ENCODE peak calls at places on chromosomes 3 and 15, in five cellular contexts. One of them, this sample, is unnamed.

GRCh38 chr3:196339493-196340254 is 1.5 kb upstream of the TM4SF19 start:
- DNase-seq in kidney: no peak
- DNase-seq in BE2C: no peak
- DNase-seq in thoracic aorta: no peak
- DNase-seq in HL-60: peak; percentile 38
- DNase-seq in this sample: no peak

GRCh38 chr15:64699767-64700388 is 75.5 kb downstream of the RBPMS2 start:
- DNase-seq in kidney: no peak
- DNase-seq in BE2C: peak; percentile 91
- DNase-seq in thoracic aorta: no peak
- DNase-seq in HL-60: no peak
- DNase-seq in this sample: peak; percentile 74

GRCh38 chr3:41352526-41352925 is 153.2 kb downstream of the CTNNB1 start:
- DNase-seq in kidney: no peak
- DNase-seq in BE2C: no peak
- DNase-seq in thoracic aorta: no peak
- DNase-seq in HL-60: no peak
- DNase-seq in this sample: no peak

GRCh38 chr3:172557515-172558220 is 34.4 kb upstream of the TNFSF10 start:
- DNase-seq in kidney: no peak
- DNase-seq in BE2C: no peak
- DNase-seq in thoracic aorta: no peak
- DNase-seq in HL-60: peak; percentile 29
- DNase-seq in this sample: no peak

GRCh38 chr3:67311440-67311839 is 313.3 kb downstream of the KBTBD8 start:
- DNase-seq in kidney: no peak
- DNase-seq in BE2C: no peak
- DNase-seq in thoracic aorta: no peak
- DNase-seq in HL-60: no peak
- DNase-seq in this sample: no peak

GRCh38 chr3:127780536-127781400 is 41.5 kb downstream of the MGLL start:
- DNase-seq in kidney: no peak
- DNase-seq in BE2C: peak; percentile 46
- DNase-seq in thoracic aorta: no peak
- DNase-seq in HL-60: no peak
- DNase-seq in this sample: no peak

GRCh38 chr3:168024537-168024941 is 71.2 kb downstream of the GOLIM4 start:
- DNase-seq in kidney: no peak
- DNase-seq in BE2C: no peak
- DNase-seq in thoracic aorta: no peak
- DNase-seq in HL-60: peak; percentile 16
- DNase-seq in this sample: no peak

GRCh38 chr3:14371573-14372474 is 30.6 kb upstream of the SLC6A6 start:
- DNase-seq in kidney: peak; percentile 95
- DNase-seq in BE2C: peak; percentile 78
- DNase-seq in thoracic aorta: peak; percentile 15
- DNase-seq in HL-60: peak; percentile 52
- DNase-seq in this sample: no peak

GRCh38 chr3:48684054-48684349 is 1.7 kb downstream of the NCKIPSD start:
- DNase-seq in kidney: no peak
- DNase-seq in BE2C: no peak
- DNase-seq in thoracic aorta: no peak
- DNase-seq in HL-60: no peak
- DNase-seq in this sample: no peak

GRCh38 chr3:45670995-45671394 is 18.2 kb upstream of the SACM1L start:
- DNase-seq in kidney: no peak
- DNase-seq in BE2C: no peak
- DNase-seq in thoracic aorta: no peak
- DNase-seq in HL-60: no peak
- DNase-seq in this sample: no peak

DNA sequence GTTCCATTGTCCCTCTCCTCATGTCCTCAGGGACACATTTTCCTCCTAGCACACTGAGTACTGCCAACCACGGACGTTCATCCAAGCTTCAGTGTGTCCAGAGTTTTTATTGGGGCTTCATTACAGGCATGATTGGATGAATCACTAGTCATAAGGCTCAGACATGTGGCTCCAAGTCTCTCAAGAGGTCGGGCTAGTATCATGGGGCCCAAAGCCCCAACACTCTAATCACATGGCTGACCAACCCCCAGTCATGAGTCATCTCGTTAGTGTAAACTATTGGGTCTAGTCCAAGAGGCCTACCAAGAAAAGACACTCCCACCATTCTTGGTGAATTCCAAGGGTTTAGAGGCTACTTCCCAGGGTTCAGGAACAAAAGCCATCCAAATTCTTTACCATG is 4.4 kb downstream of the TERC start:
- DNase-seq in kidney: no peak
- DNase-seq in BE2C: no peak
- DNase-seq in thoracic aorta: no peak
- DNase-seq in HL-60: no peak
- DNase-seq in this sample: no peak
- H3K4me3 ChIP-seq in kidney: no peak overlapping the region
- H3K4me3 ChIP-seq in BE2C: no peak overlapping the region
- H3K4me3 ChIP-seq in thoracic aorta: no peak overlapping the region
- H3K4me3 ChIP-seq in HL-60: no peak overlapping the region
- H3K4me3 ChIP-seq in this sample: no peak overlapping the region

GRCh38 chr15:85618956-85619491 is 175.7 kb downstream of the KLHL25 start:
- DNase-seq in kidney: peak; percentile 82
- DNase-seq in BE2C: no peak
- DNase-seq in thoracic aorta: peak; percentile 73
- DNase-seq in HL-60: peak; percentile 63
- DNase-seq in this sample: peak; percentile 63
- H3K4me3 ChIP-seq in kidney: peak overlapping the region; percentile 59
- H3K4me3 ChIP-seq in BE2C: no peak overlapping the region
- H3K4me3 ChIP-seq in thoracic aorta: peak overlapping the region; percentile 71
- H3K4me3 ChIP-seq in HL-60: no peak overlapping the region
- H3K4me3 ChIP-seq in this sample: peak overlapping the region; percentile 31

GRCh38 chr3:11632966-11633365 is 10.7 kb downstream of the VGLL4 start:
- DNase-seq in kidney: no peak
- DNase-seq in BE2C: no peak
- DNase-seq in thoracic aorta: no peak
- DNase-seq in HL-60: no peak
- DNase-seq in this sample: no peak

GRCh38 chr3:11634081-11634635 is 9.6 kb downstream of the VGLL4 start:
- DNase-seq in kidney: no peak
- DNase-seq in BE2C: no peak
- DNase-seq in thoracic aorta: no peak
- DNase-seq in HL-60: no peak
- DNase-seq in this sample: no peak

GRCh38 chr3:11636372-11636760 is 7.3 kb downstream of the VGLL4 start:
- DNase-seq in kidney: no peak
- DNase-seq in BE2C: no peak
- DNase-seq in thoracic aorta: no peak
- DNase-seq in HL-60: no peak
- DNase-seq in this sample: no peak

GRCh38 chr3:11635671-11636371 is 7.9 kb downstream of the VGLL4 start:
- DNase-seq in kidney: no peak
- DNase-seq in BE2C: no peak
- DNase-seq in thoracic aorta: no peak
- DNase-seq in HL-60: no peak
- DNase-seq in this sample: no peak

DNA sequence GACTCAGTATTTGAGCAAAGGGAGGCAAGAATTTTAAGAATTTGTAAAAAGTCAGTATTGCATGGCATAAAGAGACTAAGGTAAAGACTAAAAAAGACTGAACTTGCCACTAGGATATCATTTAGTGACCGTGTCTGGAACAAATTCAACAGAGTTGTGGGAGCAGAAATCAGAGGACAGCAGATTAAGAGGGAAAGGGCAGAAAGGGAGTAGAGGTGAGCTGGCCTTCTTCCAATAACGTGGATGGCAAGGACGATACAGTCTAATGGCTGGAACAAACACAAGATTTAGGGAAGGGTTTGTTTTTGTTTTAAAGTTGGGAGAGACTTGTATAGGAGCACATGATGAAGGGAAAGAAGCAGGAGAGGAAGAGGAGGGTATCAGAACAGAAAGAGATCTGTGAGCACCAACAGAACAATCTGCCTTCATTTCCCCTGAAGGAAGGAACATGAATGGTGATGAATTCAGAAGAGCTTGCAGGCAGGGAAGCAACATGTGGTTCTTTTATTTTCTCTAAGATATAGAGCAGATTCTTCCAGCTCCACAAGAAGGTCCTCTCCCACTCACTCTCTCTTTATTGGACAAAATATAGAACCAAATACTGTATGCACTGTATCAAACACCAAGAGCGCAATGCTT is 8.6 kb downstream of the VGLL4 start:
- DNase-seq in kidney: no peak
- DNase-seq in BE2C: no peak
- DNase-seq in thoracic aorta: no peak
- DNase-seq in HL-60: no peak
- DNase-seq in this sample: no peak
- H3K4me3 ChIP-seq in kidney: no peak overlapping the region
- H3K4me3 ChIP-seq in BE2C: no peak overlapping the region
- H3K4me3 ChIP-seq in thoracic aorta: peak overlapping the region; percentile 23
- H3K4me3 ChIP-seq in HL-60: no peak overlapping the region
- H3K4me3 ChIP-seq in this sample: no peak overlapping the region

DNA sequence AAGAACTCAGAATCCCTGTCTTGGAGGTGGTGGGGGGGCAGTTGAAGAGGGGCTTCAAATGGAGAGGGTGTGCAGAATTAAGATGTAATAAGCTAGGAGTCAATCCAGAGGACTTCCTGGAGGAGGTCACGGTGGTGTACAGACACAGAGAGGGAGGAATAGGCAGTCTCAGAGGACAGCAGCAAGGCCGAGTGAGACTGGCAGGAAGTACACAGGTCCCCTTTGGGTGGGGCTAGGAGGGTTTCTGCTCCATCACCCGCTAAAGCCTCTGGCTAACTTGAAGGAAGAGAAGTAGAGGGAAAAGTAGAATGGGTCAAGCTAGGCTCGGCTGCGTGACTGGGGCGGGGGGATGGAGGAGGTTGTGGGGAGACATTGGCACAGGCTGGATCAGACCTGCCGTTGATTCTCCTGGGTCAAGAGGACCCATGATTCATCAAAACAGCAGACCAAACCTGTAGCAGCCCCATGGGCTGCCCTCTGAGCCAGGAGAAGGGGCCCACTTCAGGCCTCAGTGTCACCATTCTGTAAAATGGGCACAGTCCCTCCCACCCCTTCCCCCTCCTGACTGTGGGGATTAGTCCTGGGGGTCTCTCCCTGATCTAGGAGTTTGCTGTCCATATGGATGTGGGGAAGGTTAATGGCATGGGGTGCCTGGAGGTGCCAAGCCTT is 16.9 kb downstream of the CSPG4 start:
- DNase-seq in kidney: no peak
- DNase-seq in BE2C: no peak
- DNase-seq in thoracic aorta: no peak
- DNase-seq in HL-60: no peak
- DNase-seq in this sample: no peak
- H3K4me3 ChIP-seq in kidney: no peak overlapping the region
- H3K4me3 ChIP-seq in BE2C: no peak overlapping the region
- H3K4me3 ChIP-seq in thoracic aorta: no peak overlapping the region
- H3K4me3 ChIP-seq in HL-60: no peak overlapping the region
- H3K4me3 ChIP-seq in this sample: no peak overlapping the region

GRCh38 chr3:72829701-72830100 is 18.5 kb downstream of the SHQ1 start:
- DNase-seq in kidney: no peak
- DNase-seq in BE2C: no peak
- DNase-seq in thoracic aorta: no peak
- DNase-seq in HL-60: no peak
- DNase-seq in this sample: no peak
- H3K4me3 ChIP-seq in kidney: no peak overlapping the region
- H3K4me3 ChIP-seq in BE2C: no peak overlapping the region
- H3K4me3 ChIP-seq in thoracic aorta: no peak overlapping the region
- H3K4me3 ChIP-seq in HL-60: no peak overlapping the region
- H3K4me3 ChIP-seq in this sample: no peak overlapping the region

GRCh38 chr15:42154576-42155355 is 1.7 kb downstream of the PLA2G4F start:
- DNase-seq in kidney: peak; percentile 93
- DNase-seq in BE2C: no peak
- DNase-seq in thoracic aorta: no peak
- DNase-seq in HL-60: no peak
- DNase-seq in this sample: no peak

GRCh38 chr15:42157381-42157780 is 945 bp upstream of the PLA2G4F start:
- DNase-seq in kidney: no peak
- DNase-seq in BE2C: no peak
- DNase-seq in thoracic aorta: no peak
- DNase-seq in HL-60: no peak
- DNase-seq in this sample: no peak

GRCh38 chr15:42153874-42154575 is 2.4 kb downstream of the PLA2G4F start:
- DNase-seq in kidney: no peak
- DNase-seq in BE2C: no peak
- DNase-seq in thoracic aorta: no peak
- DNase-seq in HL-60: no peak
- DNase-seq in this sample: no peak

GRCh38 chr15:42156266-42156922 is at the start of gene PLA2G4F:
- DNase-seq in kidney: no peak
- DNase-seq in BE2C: no peak
- DNase-seq in thoracic aorta: no peak
- DNase-seq in HL-60: no peak
- DNase-seq in this sample: no peak

DNA sequence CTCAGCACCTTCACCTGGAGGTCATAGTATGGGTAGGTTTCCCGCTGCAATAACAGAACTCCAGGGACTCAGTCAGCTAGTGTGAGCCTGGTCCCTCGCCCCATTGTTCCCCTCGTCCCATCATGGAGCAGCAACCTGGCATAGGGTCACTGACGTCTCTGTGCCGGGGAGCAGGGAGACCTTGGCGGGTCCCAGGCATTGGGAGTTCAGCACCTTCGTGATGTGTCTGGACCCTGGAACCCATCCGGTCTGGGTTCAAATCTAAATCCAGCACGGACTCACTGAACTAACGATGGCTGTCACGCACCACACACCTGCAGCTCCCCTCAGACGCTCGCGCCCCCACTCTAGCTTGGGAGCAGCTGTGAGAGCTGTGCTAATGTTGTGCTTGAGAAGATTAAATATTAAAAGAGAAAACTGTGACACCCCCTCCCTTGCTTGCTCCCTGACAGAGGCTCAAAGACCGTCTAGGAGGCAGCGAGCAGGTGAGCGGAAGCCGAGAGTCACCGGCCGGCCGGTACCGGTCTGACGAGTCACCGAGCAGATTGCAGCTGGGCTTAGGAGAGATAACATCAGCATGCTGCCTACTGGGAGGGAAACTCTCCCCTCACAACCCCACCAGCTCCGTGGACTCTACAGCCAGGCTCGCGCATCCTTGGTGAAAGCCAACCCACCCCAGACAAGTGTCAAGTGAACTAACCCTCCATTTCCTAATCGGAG is 730 bp downstream of the PLA2G4F start:
- DNase-seq in kidney: peak; percentile 91
- DNase-seq in BE2C: peak; percentile 33
- DNase-seq in thoracic aorta: no peak
- DNase-seq in HL-60: no peak
- DNase-seq in this sample: no peak
- H3K4me3 ChIP-seq in kidney: peak overlapping the region; percentile 58
- H3K4me3 ChIP-seq in BE2C: no peak overlapping the region
- H3K4me3 ChIP-seq in thoracic aorta: no peak overlapping the region
- H3K4me3 ChIP-seq in HL-60: no peak overlapping the region
- H3K4me3 ChIP-seq in this sample: no peak overlapping the region